ENCODE peak calls at places on chromosome 22, in ten cellular contexts. A is left ventricle myocardium inferior, X is OCI-LY7, J is heart left ventricle, E is progenitor cell of endocrine pancreas, P is Peyer's patch, D is choroid plexus epithelial cell, L is keratinocyte, H is GM12878, K is lower lobe of right lung. W is an unnamed sample.

GRCh38 chr22:49166211-49166610 is 661.5 kb downstream of the BRD1 start:
- DNase-seq in X (no peak), H (no peak), E (no peak), L (no peak), A (no peak), K (no peak), J (no peak), P (no peak), D (no peak), W (no peak)

GRCh38 chr22:22519591-22519990 is 479 bp downstream of the ZNF280A start:
- DNase-seq in X (no peak), P (no peak), D (no peak), L (no peak), K (no peak), A (no peak), H (no peak), E (no peak), J (no peak), W (no peak)

GRCh38 chr22:40058265-40058664 is 63.5 kb downstream of the FAM83F start:
- DNase-seq in H (no peak), K (no peak), A (no peak), J (peak), E (no peak), L (no peak), D (no peak), P (no peak), X (no peak), W (no peak)

GRCh38 chr22:45645526-45646414 is 25.9 kb upstream of the ATXN10 start:
- DNase-seq in H (no peak), J (peak), P (peak), E (peak), X (peak), L (no peak), K (peak), D (peak), A (peak), W (peak)

GRCh38 chr22:21975854-21976345 is 6.7 kb downstream of the TOP3B start:
- DNase-seq in D (no peak), J (no peak), E (no peak), P (no peak), K (no peak), L (no peak), H (no peak), X (no peak), A (no peak), W (no peak)

GRCh38 chr22:39683639-39684038 is 113.1 kb downstream of the CACNA1I start:
- DNase-seq in A (no peak), J (no peak), D (no peak), H (no peak), K (no peak), L (no peak), P (no peak), E (no peak), X (no peak), W (no peak)

GRCh38 chr22:17430298-17430900 is 61.1 kb downstream of the CECR2 start:
- DNase-seq in A (no peak), X (no peak), L (no peak), K (no peak), H (no peak), D (peak), J (no peak), E (no peak), P (no peak), W (no peak)

GRCh38 chr22:48870436-48870835 is 957.2 kb downstream of the BRD1 start:
- DNase-seq in X (no peak), P (peak), A (no peak), H (no peak), L (no peak), E (no peak), J (no peak), D (no peak), K (no peak), W (no peak)

GRCh38 chr22:33034753-33035152 is 23.4 kb downstream of the SYN3 start:
- DNase-seq in H (no peak), J (no peak), L (no peak), A (no peak), X (no peak), P (no peak), E (no peak), K (no peak), D (no peak), W (no peak)

GRCh38 chr22:49380095-49380827 is 447.4 kb downstream of the BRD1 start:
- DNase-seq in J (no peak), A (no peak), P (no peak), L (no peak), H (no peak), E (no peak), D (no peak), X (peak), K (no peak), W (no peak)

GRCh38 chr22:28917747-28918543 is 34.6 kb downstream of the ZNRF3 start:
- DNase-seq in E (peak), A (peak), H (no peak), K (no peak), L (no peak), P (no peak), D (peak), J (peak), X (peak), W (peak)

GRCh38 chr22:37681001-37681424 is 5.1 kb upstream of the NOL12 start:
- DNase-seq in L (no peak), X (no peak), H (no peak), J (no peak), K (no peak), E (no peak), D (peak), A (no peak), P (no peak), W (no peak)

GRCh38 chr22:41780714-41781507 is 19.6 kb upstream of the CCDC134 start:
- DNase-seq in L (no peak), D (peak), H (peak), X (peak), P (peak), K (peak), A (peak), J (peak), E (no peak), W (no peak)

GRCh38 chr22:37735054-37735453 is 38.2 kb downstream of the TRIOBP start:
- DNase-seq in X (no peak), J (peak), D (no peak), E (peak), L (no peak), A (peak), H (no peak), K (peak), P (peak), W (peak)

GRCh38 chr22:28129319-28129962 is 210.4 kb upstream of the PITPNB start:
- DNase-seq in E (no peak), H (no peak), D (no peak), L (no peak), X (no peak), P (no peak), A (no peak), K (no peak), J (no peak), W (no peak)

GRCh38 chr22:45917146-45917545 is 59.8 kb downstream of the WNT7B start:
- DNase-seq in A (no peak), H (no peak), D (no peak), L (no peak), K (no peak), J (no peak), E (no peak), P (no peak), X (no peak), W (no peak)

GRCh38 chr22:26416670-26417270 is 12.3 kb upstream of the ASPHD2 start:
- DNase-seq in X (no peak), E (no peak), P (no peak), K (no peak), D (peak), A (no peak), L (peak), H (no peak), J (no peak), W (no peak)

GRCh38 chr22:23068832-23069385 is 1.4 kb upstream of the GNAZ start:
- DNase-seq in K (peak), L (no peak), E (peak), P (peak), X (no peak), A (no peak), D (no peak), H (no peak), J (peak), W (no peak)

GRCh38 chr22:29158546-29158945 is 47.1 kb upstream of the EMID1 start:
- DNase-seq in X (no peak), A (no peak), E (no peak), H (no peak), K (no peak), D (no peak), P (peak), L (no peak), J (no peak), W (no peak)

GRCh38 chr22:48268771-48269552 is 1506.5 kb downstream of the TBC1D22A start:
- DNase-seq in H (no peak), E (no peak), X (no peak), D (no peak), J (no peak), L (no peak), K (peak), P (peak), A (no peak), W (no peak)

GRCh38 chr22:38865201-38866023 is 6.6 kb downstream of the CBX6 start:
- DNase-seq in K (peak), D (no peak), J (no peak), P (no peak), E (no peak), H (no peak), X (no peak), L (no peak), A (no peak), W (no peak)

GRCh38 chr22:36383110-36383581 is 4.6 kb downstream of the MYH9 start:
- DNase-seq in L (no peak), K (no peak), P (peak), E (no peak), J (no peak), H (peak), D (peak), A (no peak), X (peak), W (no peak)

GRCh38 chr22:36386900-36387663 is 685 bp downstream of the MYH9 start:
- DNase-seq in L (no peak), H (no peak), X (peak), E (no peak), D (no peak), P (peak), K (peak), J (peak), A (peak), W (peak)

GRCh38 chr22:36385491-36386350 is 2.0 kb downstream of the MYH9 start:
- DNase-seq in L (no peak), K (peak), H (no peak), P (peak), D (no peak), X (peak), A (peak), E (no peak), J (peak), W (no peak)

GRCh38 chr22:36386351-36386899 is 1.3 kb downstream of the MYH9 start:
- DNase-seq in J (peak), L (no peak), A (no peak), E (no peak), X (peak), K (peak), H (peak), D (no peak), P (peak), W (peak)

GRCh38 chr22:36384766-36385400 is 2.9 kb downstream of the MYH9 start:
- DNase-seq in D (no peak), K (no peak), L (no peak), X (peak), J (no peak), P (peak), E (no peak), A (no peak), H (no peak), W (peak)
- TF ChIP-seq CTCF in D (peak), K (peak), L (no peak), X (no peak), J (no peak), P (peak), E (no peak), A (peak), H (no peak), W (no peak)

DNA sequence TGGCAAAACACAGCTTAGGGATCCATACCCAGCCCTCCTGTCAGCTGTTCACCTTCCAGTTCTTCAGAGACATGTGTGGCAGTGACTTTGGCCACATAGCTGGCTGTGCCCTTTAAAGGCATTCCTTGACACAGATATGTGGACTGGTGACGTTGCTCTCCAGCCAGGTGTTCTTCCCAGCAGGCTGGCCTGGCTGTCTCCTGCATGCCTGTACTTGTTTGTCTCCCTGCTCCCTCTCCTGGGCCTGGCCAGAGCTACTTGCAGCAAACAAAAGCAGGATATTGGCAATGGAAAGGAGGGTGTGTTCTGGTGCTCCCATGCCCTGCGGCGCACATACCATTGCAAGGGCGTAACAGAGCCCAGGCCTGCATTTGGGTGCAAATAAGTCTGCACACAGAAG is 38.3 kb downstream of the PIK3IP1 start:
- DNase-seq in L (peak), J (peak), X (no peak), K (peak), A (peak), D (no peak), E (no peak), H (no peak), P (peak), W (no peak)
- TF ChIP-seq CTCF in L (peak), J (peak), X (no peak), K (no peak), A (peak), D (no peak), E (no peak), H (no peak), P (peak), W (no peak)

DNA sequence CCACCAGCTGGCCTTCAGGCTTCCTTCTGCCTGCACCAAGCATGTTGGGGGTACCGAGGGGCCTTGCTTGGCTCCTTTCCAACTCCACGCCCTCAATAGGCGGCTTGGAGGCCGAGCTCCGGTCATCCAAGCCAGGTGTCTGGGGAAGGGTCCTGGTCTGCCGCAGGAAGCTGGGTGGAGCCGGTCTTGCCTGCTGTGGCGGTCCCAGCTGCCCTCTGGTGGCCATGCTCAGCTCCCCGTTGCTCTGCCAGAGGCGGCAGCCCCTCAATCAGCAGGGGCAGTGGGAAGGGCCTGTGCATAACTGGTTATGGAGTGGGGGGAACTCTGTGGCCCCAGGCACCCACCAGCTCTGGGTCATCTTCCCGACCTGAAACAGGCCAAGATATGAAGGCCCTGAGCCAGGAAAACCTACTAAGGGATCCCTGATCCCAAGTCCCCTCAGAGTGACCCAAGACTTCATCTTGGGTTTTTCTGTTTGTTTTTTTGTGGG is 3.2 kb downstream of the ARVCF start:
- DNase-seq in A (peak), P (peak), E (peak), K (peak), J (peak), L (no peak), H (no peak), X (peak), D (peak), W (peak)
- TF ChIP-seq CTCF in A (peak), P (peak), E (peak), K (peak), J (peak), L (peak), H (peak), X (peak), D (peak), W (peak)

DNA sequence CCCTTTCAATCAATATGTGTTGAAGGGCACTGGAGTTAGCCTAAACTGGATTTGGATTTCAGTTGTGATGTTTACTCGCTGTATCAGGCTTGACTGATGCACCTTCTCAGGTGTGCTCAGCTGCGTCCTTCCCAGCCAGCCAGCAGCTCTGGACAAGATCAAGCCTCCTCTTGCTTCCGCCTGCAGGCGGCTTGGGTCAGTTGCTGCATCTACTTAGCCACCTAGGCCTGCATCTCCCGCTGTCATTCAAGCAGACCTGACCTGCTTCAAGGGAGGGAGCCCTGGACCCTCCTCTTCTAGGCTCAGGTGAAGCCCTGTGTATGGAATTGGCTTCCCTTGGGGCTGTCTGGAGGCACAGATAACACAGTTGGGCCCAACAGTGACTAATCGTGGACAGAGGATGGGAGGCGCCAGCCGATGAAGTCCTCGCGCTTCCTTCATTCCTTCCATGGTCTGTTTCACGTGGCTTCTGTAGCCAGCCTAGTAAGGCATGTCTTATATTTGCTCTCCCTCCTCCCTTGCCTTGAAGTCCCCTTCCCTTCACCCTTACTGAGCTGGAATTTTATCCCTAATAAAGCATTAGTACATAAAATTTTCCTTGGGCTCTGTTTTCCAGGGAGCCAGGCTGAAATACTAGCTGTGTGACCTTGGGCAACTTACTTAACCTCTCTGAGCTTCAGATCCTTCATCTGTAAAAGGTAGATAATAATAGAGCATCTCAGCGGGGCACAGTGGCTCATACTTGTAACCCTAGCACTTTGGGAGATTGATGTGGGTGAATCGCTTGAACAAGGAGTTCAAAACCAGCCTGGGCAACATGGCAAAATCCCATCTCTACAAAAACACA is 2.1 kb upstream of the LHFPL7 start:
- DNase-seq in P (no peak), E (no peak), A (no peak), D (no peak), K (no peak), J (no peak), X (no peak), L (no peak), H (no peak), W (no peak)
- TF ChIP-seq CTCF in P (no peak), E (no peak), A (no peak), D (no peak), K (no peak), J (no peak), X (no peak), L (no peak), H (no peak), W (no peak)

GRCh38 chr22:43227231-43227630 is 40.3 kb upstream of the TTLL12 start:
- DNase-seq in D (peak), A (no peak), K (no peak), E (no peak), L (no peak), P (no peak), H (no peak), J (no peak), X (no peak), W (peak)

GRCh38 chr22:43230571-43230970 is 43.6 kb upstream of the TTLL12 start:
- DNase-seq in A (no peak), H (no peak), L (no peak), P (no peak), E (no peak), K (no peak), X (no peak), D (no peak), J (no peak), W (no peak)

GRCh38 chr22:43226368-43226979 is 39.5 kb upstream of the TTLL12 start:
- DNase-seq in P (no peak), A (no peak), E (no peak), L (no peak), D (peak), K (no peak), H (no peak), J (no peak), X (no peak), W (peak)

GRCh38 chr22:43228863-43229262 is 41.9 kb upstream of the TTLL12 start:
- DNase-seq in E (no peak), P (no peak), K (no peak), A (no peak), J (no peak), D (no peak), X (no peak), L (no peak), H (no peak), W (no peak)

GRCh38 chr22:43228330-43228729 is 41.4 kb upstream of the TTLL12 start:
- DNase-seq in K (no peak), E (no peak), X (peak), A (no peak), P (no peak), D (peak), L (no peak), H (no peak), J (no peak), W (peak)
- TF ChIP-seq CTCF in K (peak), E (peak), X (peak), A (peak), P (no peak), D (peak), L (peak), H (peak), J (peak), W (peak)

W was measured in nephron progenitor cell.